ENCODE peak calls at places on chromosomes 5 and 9, in five cellular contexts. V is aorta; A is foreskin keratinocyte; J is activated CD8-positive, alpha-beta memory T cell treated with anti-CD3 and anti-CD28 coated beads, Interleukin-2, amount 10 ng/mL, durations not matched to agents 7 days and 5 days; I is K562. E is an unnamed sample.

GRCh38 chr9:14653511-14653910 is 39.7 kb downstream of the ZDHHC21 start:
- ATAC-seq in A (no peak), V (no peak), I (no peak), J (no peak), E (no peak)

GRCh38 chr9:1005043-1005667 is 28.7 kb downstream of the DMRT3 start:
- ATAC-seq in J (peak), I (peak), V (no peak), A (peak), E (peak)

GRCh38 chr5:132479812-132480441 is 10.6 kb downstream of the IRF1 start:
- ATAC-seq in V (no peak), I (peak), A (no peak), J (peak), E (no peak)

GRCh38 chr9:109574061-109574882 is 76.2 kb upstream of the PTPN3 start:
- ATAC-seq in A (peak), J (no peak), I (peak), V (peak), E (peak)

GRCh38 chr5:2259494-2260107 is 376.9 kb upstream of the IRX4 start:
- ATAC-seq in A (no peak), I (no peak), J (no peak), V (no peak), E (no peak)

GRCh38 chr5:77209495-77210090 is 887 bp upstream of the PDE8B start:
- ATAC-seq in J (no peak), A (no peak), I (no peak), V (no peak), E (no peak)

GRCh38 chr5:40384782-40385390 is 294.8 kb upstream of the PTGER4 start:
- ATAC-seq in V (no peak), J (peak), I (no peak), A (no peak), E (no peak)

GRCh38 chr5:171736976-171737848 is 48.4 kb upstream of the SMIM23 start:
- ATAC-seq in I (no peak), V (peak), J (no peak), A (no peak), E (no peak)

GRCh38 chr9:94743035-94743954 is 16.8 kb downstream of the AOPEP start:
- ATAC-seq in I (no peak), J (no peak), A (no peak), V (peak), E (no peak)

GRCh38 chr9:93083592-93084470 is 12.2 kb upstream of the CARD19 start:
- ATAC-seq in A (no peak), J (peak), V (no peak), I (no peak), E (no peak)

GRCh38 chr9:128635266-128636023 is 21.2 kb downstream of the DYNC2I2 start:
- ATAC-seq in I (peak), J (no peak), V (peak), A (peak), E (peak)

GRCh38 chr9:106726070-106726815 is 136.7 kb upstream of the ZNF462 start:
- ATAC-seq in J (no peak), I (no peak), V (no peak), A (no peak), E (no peak)

GRCh38 chr5:157670662-157671591 is at the start of gene C5orf52:
- ATAC-seq in J (peak), A (peak), V (peak), I (no peak), E (no peak)

GRCh38 chr9:128892223-128892892 is 10.4 kb downstream of the LRRC8A start:
- ATAC-seq in A (peak), I (peak), J (peak), V (peak), E (peak)

GRCh38 chr9:100578610-100579009 is 731 bp downstream of the CAVIN4 start:
- ATAC-seq in J (no peak), V (no peak), A (no peak), I (no peak), E (no peak)

GRCh38 chr9:133426011-133426410 is 3.8 kb downstream of the ADAMTS13 start:
- ATAC-seq in V (no peak), I (no peak), J (no peak), A (no peak), E (peak)

GRCh38 chr5:142816577-142816976 is 46.4 kb downstream of the ARHGAP26 start:
- ATAC-seq in J (no peak), A (no peak), I (no peak), V (no peak), E (no peak)

GRCh38 chr5:139788294-139788875 is 7.2 kb upstream of the PSD2 start:
- ATAC-seq in J (no peak), A (no peak), I (no peak), V (peak), E (peak)

GRCh38 chr5:75052461-75053285 is at the start of gene GCNT4:
- ATAC-seq in I (no peak), V (peak), J (peak), A (peak), E (peak)